ENCODE peak calls at places on chromosomes 3 and 15, in ten cellular contexts. One of them, this sample, is unnamed.

GRCh38 chr3:67610458-67610857 is 44.0 kb downstream of the SUCLG2 start:
- DNase-seq in hepatocyte: no peak
- DNase-seq in transverse colon: no peak
- DNase-seq in CD8-positive, alpha-beta memory T cell: no peak
- DNase-seq in CD4-positive, alpha-beta T cell: no peak
- DNase-seq in cardiac muscle cell: no peak
- DNase-seq in stomach: no peak
- DNase-seq in fibroblast of lung: peak
- DNase-seq in GM23338: no peak
- DNase-seq in prostate gland: no peak
- DNase-seq in this sample: no peak

GRCh38 chr15:85792102-85792731 is 2.5 kb downstream of the KLHL25 start:
- DNase-seq in hepatocyte: no peak
- DNase-seq in stomach: no peak
- DNase-seq in transverse colon: no peak
- DNase-seq in CD8-positive, alpha-beta memory T cell: no peak
- DNase-seq in prostate gland: no peak
- DNase-seq in GM23338: no peak
- DNase-seq in CD4-positive, alpha-beta T cell: no peak
- DNase-seq in cardiac muscle cell: no peak
- DNase-seq in fibroblast of lung: no peak
- DNase-seq in this sample: no peak

GRCh38 chr3:174358252-174358651 is 500.9 kb upstream of the NAALADL2 start:
- DNase-seq in GM23338: no peak
- DNase-seq in stomach: no peak
- DNase-seq in CD4-positive, alpha-beta T cell: no peak
- DNase-seq in prostate gland: no peak
- DNase-seq in transverse colon: no peak
- DNase-seq in cardiac muscle cell: no peak
- DNase-seq in CD8-positive, alpha-beta memory T cell: no peak
- DNase-seq in fibroblast of lung: peak
- DNase-seq in hepatocyte: no peak
- DNase-seq in this sample: no peak

GRCh38 chr3:138493804-138494606 is 59.6 kb downstream of the ESYT3 start:
- DNase-seq in stomach: no peak
- DNase-seq in cardiac muscle cell: no peak
- DNase-seq in prostate gland: no peak
- DNase-seq in CD8-positive, alpha-beta memory T cell: no peak
- DNase-seq in transverse colon: no peak
- DNase-seq in hepatocyte: no peak
- DNase-seq in GM23338: no peak
- DNase-seq in fibroblast of lung: peak
- DNase-seq in CD4-positive, alpha-beta T cell: no peak
- DNase-seq in this sample: no peak

GRCh38 chr15:61081028-61081322 is 148.1 kb downstream of the RORA start:
- DNase-seq in fibroblast of lung: no peak
- DNase-seq in CD4-positive, alpha-beta T cell: no peak
- DNase-seq in prostate gland: no peak
- DNase-seq in CD8-positive, alpha-beta memory T cell: no peak
- DNase-seq in hepatocyte: no peak
- DNase-seq in transverse colon: no peak
- DNase-seq in cardiac muscle cell: no peak
- DNase-seq in stomach: no peak
- DNase-seq in GM23338: no peak
- DNase-seq in this sample: no peak

GRCh38 chr3:12148183-12148940 is 10.3 kb downstream of the TIMP4 start:
- DNase-seq in prostate gland: no peak
- DNase-seq in fibroblast of lung: peak
- DNase-seq in cardiac muscle cell: no peak
- DNase-seq in stomach: no peak
- DNase-seq in CD8-positive, alpha-beta memory T cell: no peak
- DNase-seq in GM23338: no peak
- DNase-seq in transverse colon: peak
- DNase-seq in hepatocyte: no peak
- DNase-seq in CD4-positive, alpha-beta T cell: no peak
- DNase-seq in this sample: no peak

GRCh38 chr3:160886421-160886820 is 130.4 kb downstream of the PPM1L start:
- DNase-seq in CD4-positive, alpha-beta T cell: no peak
- DNase-seq in CD8-positive, alpha-beta memory T cell: no peak
- DNase-seq in prostate gland: no peak
- DNase-seq in transverse colon: peak
- DNase-seq in GM23338: no peak
- DNase-seq in cardiac muscle cell: no peak
- DNase-seq in stomach: no peak
- DNase-seq in hepatocyte: no peak
- DNase-seq in fibroblast of lung: no peak
- DNase-seq in this sample: no peak

GRCh38 chr3:141405025-141405424 is 36.7 kb downstream of the ZBTB38 start:
- DNase-seq in GM23338: no peak
- DNase-seq in hepatocyte: no peak
- DNase-seq in fibroblast of lung: peak
- DNase-seq in CD4-positive, alpha-beta T cell: no peak
- DNase-seq in transverse colon: no peak
- DNase-seq in prostate gland: no peak
- DNase-seq in stomach: no peak
- DNase-seq in cardiac muscle cell: no peak
- DNase-seq in CD8-positive, alpha-beta memory T cell: no peak
- DNase-seq in this sample: no peak

DNA sequence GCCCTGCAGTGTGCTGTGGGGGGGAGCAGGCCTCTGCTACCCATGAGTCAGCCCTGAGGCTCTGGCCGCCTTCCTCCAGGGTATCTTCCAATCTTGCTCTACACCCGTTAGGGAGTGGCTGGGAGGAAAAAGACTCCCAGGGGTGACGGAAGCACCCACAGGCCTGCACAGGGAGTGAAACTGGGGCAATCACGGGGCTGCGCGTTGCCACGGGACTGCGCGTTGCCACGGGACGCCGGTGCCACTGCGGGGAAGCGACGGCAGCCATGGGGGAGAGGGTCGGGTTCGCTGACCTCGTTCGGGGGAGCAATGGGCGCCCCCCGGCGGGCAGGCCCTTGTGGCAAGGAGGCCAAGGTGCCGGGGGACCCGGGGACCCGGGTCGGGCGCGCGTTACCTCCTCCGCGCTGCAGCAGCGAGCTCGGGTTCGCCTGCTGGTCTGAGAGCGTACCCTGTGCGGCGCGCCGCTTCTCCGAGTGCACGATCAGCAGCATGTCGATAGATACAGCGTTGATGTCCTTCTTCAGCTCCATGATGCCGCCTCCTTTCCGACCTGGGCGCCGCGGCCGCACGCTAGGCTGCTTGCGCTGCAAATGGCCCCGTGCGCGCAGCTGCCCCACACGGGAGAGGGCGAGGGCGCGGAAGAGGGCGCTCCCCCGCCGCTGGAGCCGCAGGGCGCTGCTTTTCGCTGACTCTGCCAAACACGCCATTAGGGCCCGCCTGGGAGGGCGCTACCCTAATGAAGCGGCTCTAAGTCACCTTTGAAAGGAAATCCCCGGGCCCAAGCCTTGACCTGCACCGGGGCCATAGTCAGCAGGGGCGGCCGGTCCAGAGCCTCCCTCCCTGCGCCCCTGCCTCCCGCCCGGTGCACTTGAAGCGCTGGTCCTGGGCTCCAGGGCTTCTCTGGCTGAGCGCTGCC is at the start of gene KY:
- DNase-seq in transverse colon: peak
- DNase-seq in cardiac muscle cell: peak
- DNase-seq in CD8-positive, alpha-beta memory T cell: no peak
- DNase-seq in prostate gland: peak
- DNase-seq in stomach: peak
- DNase-seq in fibroblast of lung: peak
- DNase-seq in hepatocyte: peak
- DNase-seq in CD4-positive, alpha-beta T cell: no peak
- DNase-seq in GM23338: peak
- DNase-seq in this sample: no peak
- H3K27ac ChIP-seq in transverse colon: peak
- H3K27ac ChIP-seq in cardiac muscle cell: no peak
- H3K27ac ChIP-seq in CD8-positive, alpha-beta memory T cell: no peak
- H3K27ac ChIP-seq in prostate gland: peak
- H3K27ac ChIP-seq in stomach: peak
- H3K27ac ChIP-seq in fibroblast of lung: no peak
- H3K27ac ChIP-seq in hepatocyte: no peak
- H3K27ac ChIP-seq in CD4-positive, alpha-beta T cell: no peak
- H3K27ac ChIP-seq in GM23338: no peak
- H3K27ac ChIP-seq in this sample: peak

GRCh38 chr3:152334761-152335160 is 66.0 kb downstream of the MBNL1 start:
- DNase-seq in fibroblast of lung: no peak
- DNase-seq in hepatocyte: no peak
- DNase-seq in transverse colon: no peak
- DNase-seq in prostate gland: no peak
- DNase-seq in CD4-positive, alpha-beta T cell: no peak
- DNase-seq in GM23338: no peak
- DNase-seq in stomach: no peak
- DNase-seq in CD8-positive, alpha-beta memory T cell: no peak
- DNase-seq in cardiac muscle cell: no peak
- DNase-seq in this sample: no peak

GRCh38 chr3:152331018-152331541 is 62.4 kb downstream of the MBNL1 start:
- DNase-seq in transverse colon: no peak
- DNase-seq in stomach: no peak
- DNase-seq in GM23338: no peak
- DNase-seq in CD4-positive, alpha-beta T cell: no peak
- DNase-seq in fibroblast of lung: peak
- DNase-seq in prostate gland: no peak
- DNase-seq in hepatocyte: peak
- DNase-seq in CD8-positive, alpha-beta memory T cell: no peak
- DNase-seq in cardiac muscle cell: no peak
- DNase-seq in this sample: no peak

GRCh38 chr3:152333928-152334327 is 65.2 kb downstream of the MBNL1 start:
- DNase-seq in GM23338: no peak
- DNase-seq in cardiac muscle cell: no peak
- DNase-seq in CD8-positive, alpha-beta memory T cell: no peak
- DNase-seq in CD4-positive, alpha-beta T cell: no peak
- DNase-seq in transverse colon: no peak
- DNase-seq in prostate gland: no peak
- DNase-seq in hepatocyte: no peak
- DNase-seq in fibroblast of lung: no peak
- DNase-seq in stomach: no peak
- DNase-seq in this sample: no peak

GRCh38 chr3:152330565-152330964 is 61.8 kb downstream of the MBNL1 start:
- DNase-seq in cardiac muscle cell: no peak
- DNase-seq in CD4-positive, alpha-beta T cell: no peak
- DNase-seq in hepatocyte: no peak
- DNase-seq in prostate gland: no peak
- DNase-seq in CD8-positive, alpha-beta memory T cell: no peak
- DNase-seq in fibroblast of lung: no peak
- DNase-seq in transverse colon: no peak
- DNase-seq in GM23338: no peak
- DNase-seq in stomach: no peak
- DNase-seq in this sample: no peak

DNA sequence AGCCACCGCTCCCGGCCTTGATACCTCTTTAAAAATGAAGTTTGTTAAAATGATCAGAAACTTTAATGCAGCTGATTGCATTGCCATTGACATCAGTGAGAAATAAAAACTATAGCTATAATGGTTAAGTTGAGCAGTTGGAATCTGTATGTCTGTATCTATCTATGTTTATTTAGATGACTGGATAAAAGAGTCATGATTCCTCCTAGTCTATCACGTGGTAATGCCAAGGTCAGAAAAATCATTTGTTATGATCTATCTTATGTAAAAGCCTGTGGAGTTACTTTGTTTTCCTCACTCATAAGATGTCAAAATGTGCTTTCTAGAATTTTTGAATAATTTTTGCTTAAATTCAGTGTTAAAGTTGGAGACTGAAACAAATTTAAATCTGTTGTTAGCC is 63.2 kb downstream of the MBNL1 start:
- DNase-seq in cardiac muscle cell: no peak
- DNase-seq in GM23338: no peak
- DNase-seq in prostate gland: no peak
- DNase-seq in hepatocyte: no peak
- DNase-seq in fibroblast of lung: no peak
- DNase-seq in stomach: no peak
- DNase-seq in CD8-positive, alpha-beta memory T cell: no peak
- DNase-seq in transverse colon: no peak
- DNase-seq in CD4-positive, alpha-beta T cell: no peak
- DNase-seq in this sample: no peak
- H3K27ac ChIP-seq in cardiac muscle cell: no peak
- H3K27ac ChIP-seq in GM23338: no peak
- H3K27ac ChIP-seq in prostate gland: no peak
- H3K27ac ChIP-seq in hepatocyte: peak
- H3K27ac ChIP-seq in fibroblast of lung: no peak
- H3K27ac ChIP-seq in stomach: peak
- H3K27ac ChIP-seq in CD8-positive, alpha-beta memory T cell: peak
- H3K27ac ChIP-seq in transverse colon: peak
- H3K27ac ChIP-seq in CD4-positive, alpha-beta T cell: peak
- H3K27ac ChIP-seq in this sample: no peak

GRCh38 chr3:115831864-115832263 is 208.6 kb downstream of the GAP43 start:
- DNase-seq in fibroblast of lung: no peak
- DNase-seq in stomach: no peak
- DNase-seq in prostate gland: no peak
- DNase-seq in GM23338: no peak
- DNase-seq in CD8-positive, alpha-beta memory T cell: no peak
- DNase-seq in cardiac muscle cell: no peak
- DNase-seq in transverse colon: no peak
- DNase-seq in CD4-positive, alpha-beta T cell: no peak
- DNase-seq in hepatocyte: no peak
- DNase-seq in this sample: no peak

GRCh38 chr3:115834068-115834467 is 210.8 kb downstream of the GAP43 start:
- DNase-seq in prostate gland: no peak
- DNase-seq in transverse colon: no peak
- DNase-seq in CD4-positive, alpha-beta T cell: no peak
- DNase-seq in GM23338: no peak
- DNase-seq in cardiac muscle cell: no peak
- DNase-seq in stomach: no peak
- DNase-seq in fibroblast of lung: peak
- DNase-seq in CD8-positive, alpha-beta memory T cell: no peak
- DNase-seq in hepatocyte: no peak
- DNase-seq in this sample: no peak

GRCh38 chr3:115833074-115833473 is 209.8 kb downstream of the GAP43 start:
- DNase-seq in CD4-positive, alpha-beta T cell: no peak
- DNase-seq in cardiac muscle cell: no peak
- DNase-seq in prostate gland: no peak
- DNase-seq in stomach: no peak
- DNase-seq in transverse colon: no peak
- DNase-seq in hepatocyte: no peak
- DNase-seq in CD8-positive, alpha-beta memory T cell: no peak
- DNase-seq in GM23338: no peak
- DNase-seq in fibroblast of lung: no peak
- DNase-seq in this sample: no peak

GRCh38 chr3:115832265-115832664 is 209.0 kb downstream of the GAP43 start:
- DNase-seq in cardiac muscle cell: no peak
- DNase-seq in prostate gland: no peak
- DNase-seq in GM23338: no peak
- DNase-seq in transverse colon: no peak
- DNase-seq in CD4-positive, alpha-beta T cell: no peak
- DNase-seq in fibroblast of lung: no peak
- DNase-seq in stomach: no peak
- DNase-seq in CD8-positive, alpha-beta memory T cell: no peak
- DNase-seq in hepatocyte: no peak
- DNase-seq in this sample: no peak

GRCh38 chr3:115830764-115831395 is 207.6 kb downstream of the GAP43 start:
- DNase-seq in cardiac muscle cell: no peak
- DNase-seq in GM23338: no peak
- DNase-seq in CD8-positive, alpha-beta memory T cell: no peak
- DNase-seq in prostate gland: peak
- DNase-seq in hepatocyte: no peak
- DNase-seq in stomach: no peak
- DNase-seq in CD4-positive, alpha-beta T cell: no peak
- DNase-seq in transverse colon: no peak
- DNase-seq in fibroblast of lung: no peak
- DNase-seq in this sample: no peak
- H3K27ac ChIP-seq in cardiac muscle cell: no peak
- H3K27ac ChIP-seq in GM23338: peak
- H3K27ac ChIP-seq in CD8-positive, alpha-beta memory T cell: no peak
- H3K27ac ChIP-seq in prostate gland: no peak
- H3K27ac ChIP-seq in hepatocyte: no peak
- H3K27ac ChIP-seq in stomach: no peak
- H3K27ac ChIP-seq in CD4-positive, alpha-beta T cell: no peak
- H3K27ac ChIP-seq in transverse colon: no peak
- H3K27ac ChIP-seq in fibroblast of lung: no peak
- H3K27ac ChIP-seq in this sample: no peak

GRCh38 chr3:164470471-164470870 is 607.8 kb downstream of the SI start:
- DNase-seq in GM23338: peak
- DNase-seq in cardiac muscle cell: no peak
- DNase-seq in transverse colon: no peak
- DNase-seq in prostate gland: no peak
- DNase-seq in CD4-positive, alpha-beta T cell: no peak
- DNase-seq in fibroblast of lung: no peak
- DNase-seq in CD8-positive, alpha-beta memory T cell: no peak
- DNase-seq in hepatocyte: no peak
- DNase-seq in stomach: no peak
- DNase-seq in this sample: no peak

GRCh38 chr3:164468055-164468454 is 610.2 kb downstream of the SI start:
- DNase-seq in hepatocyte: no peak
- DNase-seq in transverse colon: no peak
- DNase-seq in stomach: no peak
- DNase-seq in GM23338: no peak
- DNase-seq in prostate gland: no peak
- DNase-seq in fibroblast of lung: no peak
- DNase-seq in CD8-positive, alpha-beta memory T cell: no peak
- DNase-seq in cardiac muscle cell: no peak
- DNase-seq in CD4-positive, alpha-beta T cell: no peak
- DNase-seq in this sample: no peak

GRCh38 chr3:164460851-164461250 is 617.4 kb downstream of the SI start:
- DNase-seq in stomach: no peak
- DNase-seq in fibroblast of lung: no peak
- DNase-seq in transverse colon: no peak
- DNase-seq in CD8-positive, alpha-beta memory T cell: no peak
- DNase-seq in GM23338: no peak
- DNase-seq in cardiac muscle cell: no peak
- DNase-seq in prostate gland: no peak
- DNase-seq in CD4-positive, alpha-beta T cell: no peak
- DNase-seq in hepatocyte: no peak
- DNase-seq in this sample: no peak

GRCh38 chr3:164467027-164467426 is 611.3 kb downstream of the SI start:
- DNase-seq in CD8-positive, alpha-beta memory T cell: no peak
- DNase-seq in cardiac muscle cell: no peak
- DNase-seq in prostate gland: no peak
- DNase-seq in fibroblast of lung: no peak
- DNase-seq in stomach: no peak
- DNase-seq in hepatocyte: no peak
- DNase-seq in GM23338: no peak
- DNase-seq in transverse colon: no peak
- DNase-seq in CD4-positive, alpha-beta T cell: no peak
- DNase-seq in this sample: no peak

DNA sequence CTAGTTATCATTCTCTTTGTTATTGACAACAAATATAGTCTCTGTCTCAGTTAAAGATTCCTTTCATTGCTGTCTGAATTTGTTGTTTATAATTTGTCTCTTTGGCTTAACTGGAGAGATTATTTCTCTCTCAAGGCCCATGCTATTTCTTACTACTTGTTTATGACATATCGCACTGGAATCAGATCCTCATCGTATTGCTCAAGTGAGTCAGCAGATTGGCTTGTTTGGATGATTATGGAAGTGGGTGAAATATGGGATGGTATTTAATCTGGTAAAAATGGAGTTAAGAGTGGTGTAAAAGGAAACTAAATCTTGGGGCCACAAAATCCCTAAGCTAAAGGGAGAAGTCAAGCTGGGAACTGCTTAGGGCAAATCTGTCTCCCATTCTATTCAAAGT is 613.1 kb downstream of the SI start:
- DNase-seq in hepatocyte: no peak
- DNase-seq in transverse colon: no peak
- DNase-seq in prostate gland: no peak
- DNase-seq in GM23338: no peak
- DNase-seq in CD4-positive, alpha-beta T cell: no peak
- DNase-seq in fibroblast of lung: no peak
- DNase-seq in stomach: no peak
- DNase-seq in cardiac muscle cell: no peak
- DNase-seq in CD8-positive, alpha-beta memory T cell: no peak
- DNase-seq in this sample: no peak
- H3K27ac ChIP-seq in hepatocyte: no peak
- H3K27ac ChIP-seq in transverse colon: no peak
- H3K27ac ChIP-seq in prostate gland: no peak
- H3K27ac ChIP-seq in GM23338: no peak
- H3K27ac ChIP-seq in CD4-positive, alpha-beta T cell: no peak
- H3K27ac ChIP-seq in fibroblast of lung: no peak
- H3K27ac ChIP-seq in stomach: no peak
- H3K27ac ChIP-seq in cardiac muscle cell: no peak
- H3K27ac ChIP-seq in CD8-positive, alpha-beta memory T cell: no peak
- H3K27ac ChIP-seq in this sample: no peak

This sample was measured in caudate nucleus.